ENCODE peak calls at places on chromosomes 7 and 10, in eight cellular contexts. S, A, Q, C, M, W, Z and J are unnamed samples.

GRCh38 chr7:57505176-57505575 is 55.2 kb downstream of the ZNF716 start:
- DNase-seq in C (no peak), Q (no peak), Z (no peak), S (no peak), A (no peak), W (no peak), M (no peak), J (no peak)

GRCh38 chr7:116165717-116166116 is 44.6 kb upstream of the TES start:
- DNase-seq in Q (no peak), Z (no peak), S (no peak), M (no peak), C (no peak), W (no peak), A (no peak), J (no peak)

GRCh38 chr7:125118444-125118843 is 188.8 kb upstream of the POT1 start:
- DNase-seq in A (no peak), M (no peak), Z (no peak), S (no peak), W (no peak), C (no peak), Q (no peak), J (no peak)

GRCh38 chr10:70088299-70088698 is 35.7 kb downstream of the MACROH2A2 start:
- DNase-seq in Z (no peak), Q (no peak), C (no peak), S (no peak), W (no peak), M (no peak), A (no peak), J (no peak)

GRCh38 chr7:47428780-47429472 is 153.0 kb downstream of the TNS3 start:
- DNase-seq in W (no peak), C (no peak), M (no peak), A (no peak), Q (no peak), S (no peak), Z (no peak), J (no peak)

GRCh38 chr7:122143376-122143750 is 686 bp downstream of the AASS start:
- DNase-seq in A (peak; percentile 5), W (peak; percentile 13), S (peak; percentile 13), Q (no peak), M (peak; percentile 60), Z (peak; percentile 32), C (peak; percentile 32), J (no peak)

GRCh38 chr10:43250925-43251663 is 15.8 kb downstream of the RASGEF1A start:
- DNase-seq in M (peak; percentile 54), Z (no peak), S (no peak), A (no peak), W (peak; percentile 9), Q (no peak), C (no peak), J (no peak)

GRCh38 chr7:3558410-3558809 is 257.4 kb downstream of the SDK1 start:
- DNase-seq in M (no peak), Q (no peak), W (no peak), S (no peak), A (no peak), C (no peak), Z (no peak), J (no peak)

GRCh38 chr7:44461387-44461786 is 29.1 kb downstream of the NUDCD3 start:
- DNase-seq in S (no peak), M (no peak), A (no peak), C (no peak), Z (no peak), W (no peak), Q (no peak), J (no peak)

GRCh38 chr10:70589762-70590662 is 12.5 kb downstream of the PRF1 start:
- DNase-seq in M (no peak), C (no peak), Z (no peak), Q (no peak), W (peak; percentile 67), S (no peak), A (no peak), J (no peak)

GRCh38 chr10:102660891-102661613 is 16.8 kb downstream of the TRIM8 start:
- DNase-seq in Q (peak; percentile 53), Z (no peak), C (peak; percentile 56), A (no peak), M (no peak), W (peak; percentile 77), S (peak; percentile 78), J (no peak)

GRCh38 chr10:80253266-80253962 is 36.0 kb downstream of the MAT1A start:
- DNase-seq in M (no peak), Z (no peak), S (no peak), C (no peak), Q (no peak), A (no peak), W (no peak), J (no peak)

GRCh38 chr10:1400129-1400865 is 337.0 kb downstream of the ADARB2 start:
- DNase-seq in C (no peak), Q (no peak), S (no peak), W (no peak), Z (no peak), M (peak; percentile 43), A (no peak), J (no peak)

GRCh38 chr10:102673961-102674511 is 29.8 kb downstream of the TRIM8 start:
- DNase-seq in S (peak; percentile 71), A (peak; percentile 30), M (peak; percentile 83), Q (peak; percentile 60), W (peak; percentile 70), Z (peak; percentile 60), C (no peak), J (peak; percentile 62)

DNA sequence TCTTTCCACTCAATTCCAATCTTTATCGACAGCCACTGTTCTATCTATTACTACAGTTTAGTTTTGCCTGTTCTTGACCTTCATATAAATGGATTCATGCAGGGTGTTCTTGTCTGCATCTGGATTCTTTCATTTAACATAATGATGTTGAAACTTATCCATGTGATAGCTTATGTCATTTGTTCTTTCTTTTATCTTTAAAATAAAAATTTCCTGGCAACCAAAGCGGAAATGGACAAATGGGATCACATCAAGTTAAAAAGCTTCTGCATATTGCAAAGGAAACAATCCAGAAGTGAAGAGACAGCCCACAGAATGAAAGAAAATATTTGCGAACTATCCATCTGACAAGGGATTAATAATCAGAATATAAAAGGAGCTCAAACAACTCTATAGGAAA is 20.4 kb upstream of the DMTF1 start:
- DNase-seq in S (no peak), Z (no peak), W (no peak), A (no peak), C (no peak), Q (no peak), M (no peak), J (no peak)
- H3K4me3 ChIP-seq in S (no peak overlapping the region), Z (no peak overlapping the region), W (no peak overlapping the region), A (no peak overlapping the region), C (no peak overlapping the region), Q (no peak overlapping the region), M (no peak overlapping the region), J (no peak overlapping the region)

DNA sequence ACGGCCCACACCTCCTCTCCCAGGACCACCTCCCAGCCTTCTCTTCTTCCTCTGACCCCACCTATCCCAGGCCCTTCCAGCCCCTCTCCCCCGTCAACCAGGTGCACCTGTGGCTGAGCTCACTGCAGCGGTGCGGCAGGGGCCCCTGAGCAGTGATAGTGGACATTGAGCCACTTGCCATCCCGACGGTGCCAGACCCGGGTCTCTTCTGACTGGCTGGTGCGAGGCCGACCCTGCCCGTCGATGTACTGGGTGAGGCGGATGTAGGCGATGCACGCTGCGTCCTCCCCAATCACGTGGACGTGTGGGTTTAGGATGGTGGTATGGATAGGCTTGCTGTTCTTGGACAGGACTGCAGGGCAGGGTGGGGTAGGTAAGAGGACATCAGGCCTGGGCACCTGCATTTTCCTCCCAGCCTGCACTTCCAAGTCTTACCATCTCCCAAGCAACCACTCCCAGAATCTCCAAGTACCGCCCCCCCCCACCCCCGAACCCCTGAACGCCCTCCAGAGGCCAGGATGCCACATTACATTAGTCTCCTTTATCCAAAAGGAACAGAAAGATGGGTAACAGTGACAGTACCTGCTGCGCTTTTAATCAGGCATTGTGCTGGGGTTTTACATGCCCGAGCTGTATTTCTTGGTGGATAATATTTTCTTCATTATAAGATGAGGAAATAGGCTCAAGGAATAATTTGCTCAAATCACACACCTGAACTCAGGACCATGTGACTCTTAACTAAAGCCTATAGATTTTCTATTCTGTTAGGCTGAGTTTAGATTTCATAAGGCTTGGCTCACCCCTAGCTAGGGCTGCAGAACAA is 3.7 kb upstream of the NDST2 start:
- DNase-seq in Z (no peak), W (no peak), M (no peak), S (no peak), Q (peak; percentile 46), C (no peak), A (no peak), J (no peak)
- TF ChIP-seq CTCF in Z (peak; percentile 12), W (no peak), M (peak; percentile 28), S (no peak), Q (peak; percentile 41), C (no peak), A (no peak), J (peak; percentile 44)

GRCh38 chr7:149779502-149779805 is 6.1 kb upstream of the ZNF467 start:
- DNase-seq in C (no peak), W (no peak), A (no peak), Z (no peak), S (no peak), Q (no peak), M (no peak), J (no peak)
- H3K27me3 ChIP-seq in C (no peaks in the 10 kb centered on the region), W (peaks cover 6% of the 10 kb centered on the region), A (no peaks in the 10 kb centered on the region), Z (no peaks in the 10 kb centered on the region), S (no peaks in the 10 kb centered on the region), Q (no peaks in the 10 kb centered on the region), M (no peaks in the 10 kb centered on the region), J (peaks cover 47% of the 10 kb centered on the region)

DNA sequence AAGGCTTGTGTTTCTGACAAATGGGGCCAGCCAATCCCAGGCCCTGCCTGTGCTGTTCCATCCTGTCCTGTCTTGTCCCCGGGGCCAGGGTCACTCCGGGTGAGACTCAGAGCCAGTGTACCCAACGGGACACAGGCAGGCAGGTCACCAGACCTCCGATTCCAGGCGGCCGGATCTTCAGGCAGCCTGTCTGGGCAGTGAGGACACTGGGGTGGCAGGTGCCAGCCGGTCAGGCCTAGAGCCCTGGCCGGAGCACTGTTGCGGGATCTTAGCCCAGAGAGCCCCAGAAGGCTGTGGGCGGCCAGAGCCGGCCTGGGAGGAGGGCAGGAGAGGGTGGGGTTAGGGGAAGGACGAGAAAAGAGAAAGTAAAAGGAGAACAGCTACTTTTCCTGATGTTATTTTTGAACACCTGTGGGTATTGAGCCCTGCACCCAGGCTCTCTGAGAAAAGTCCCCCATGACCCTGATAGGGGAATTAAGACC is 134.3 kb upstream of the TNRC18 start:
- DNase-seq in M (peak; percentile 85), W (peak; percentile 85), Z (peak; percentile 49), Q (peak; percentile 28), C (peak; percentile 32), S (peak; percentile 76), A (peak; percentile 92), J (no peak)
- H3K4me3 ChIP-seq in M (no peak overlapping the region), W (peak overlapping the region; percentile 80), Z (peak overlapping the region; percentile 25), Q (no peak overlapping the region), C (no peak overlapping the region), S (no peak overlapping the region), A (peak overlapping the region; percentile 38), J (no peak overlapping the region)

GRCh38 chr7:151095123-151095797 is 9.0 kb downstream of the AGAP3 start:
- DNase-seq in C (no peak), M (no peak), S (no peak), Z (no peak), Q (no peak), W (no peak), A (no peak), J (no peak)
- TF ChIP-seq CTCF in C (no peak), M (no peak), S (no peak), Z (no peak), Q (no peak), W (no peak), A (no peak), J (no peak)

GRCh38 chr10:117284726-117285494 is 44.0 kb downstream of the SLC18A2 start:
- DNase-seq in M (no peak), C (no peak), W (no peak), Z (no peak), S (no peak), A (no peak), Q (no peak), J (no peak)
- H3K27me3 ChIP-seq in M (no peaks in the 10 kb centered on the region), C (no peaks in the 10 kb centered on the region), W (no peaks in the 10 kb centered on the region), Z (no peaks in the 10 kb centered on the region), S (no peaks in the 10 kb centered on the region), A (no peaks in the 10 kb centered on the region), Q (no peaks in the 10 kb centered on the region), J (no peaks in the 10 kb centered on the region)